ENCODE peak calls at places on chromosome 3, in eight cellular contexts. U, R, Z, J, E, Q, T and Y are unnamed samples.

GRCh38 chr3:149657458-149657795 is 398 bp downstream of the WWTR1 start:
- DNase-seq in U (peak), R (no peak), Z (peak), J (no peak), E (no peak), Q (no peak), T (no peak), Y (peak)

GRCh38 chr3:173502983-173503568 is 105.5 kb downstream of the NLGN1 start:
- DNase-seq in U (no peak), R (no peak), Z (no peak), J (peak), E (no peak), Q (no peak), T (peak), Y (no peak)

GRCh38 chr3:133915685-133916639 is 20.3 kb upstream of the RAB6B start:
- DNase-seq in U (no peak), R (no peak), Z (no peak), J (peak), E (no peak), Q (no peak), T (no peak), Y (peak)

GRCh38 chr3:189108032-189108431 is 63.7 kb upstream of the TPRG1 start:
- DNase-seq in U (no peak), R (no peak), Z (no peak), J (no peak), E (no peak), Q (no peak), T (no peak), Y (peak)

GRCh38 chr3:182486459-182486858 is 306.8 kb upstream of the ATP11B start:
- DNase-seq in U (no peak), R (no peak), Z (no peak), J (no peak), E (no peak), Q (no peak), T (no peak), Y (peak)

GRCh38 chr3:159824341-159824740 is 164.3 kb upstream of the IL12A start:
- DNase-seq in U (no peak), R (no peak), Z (peak), J (peak), E (no peak), Q (no peak), T (peak), Y (peak)

GRCh38 chr3:188720636-188721035 is 451.1 kb upstream of the TPRG1 start:
- DNase-seq in U (no peak), R (no peak), Z (no peak), J (no peak), E (no peak), Q (no peak), T (no peak), Y (no peak)

GRCh38 chr3:62602987-62603386 is 229.6 kb upstream of the FEZF2 start:
- DNase-seq in U (no peak), R (no peak), Z (no peak), J (no peak), E (no peak), Q (no peak), T (no peak), Y (no peak)

GRCh38 chr3:44682182-44682896 is 30.1 kb upstream of the ZNF502 start:
- DNase-seq in U (no peak), R (no peak), Z (no peak), J (peak), E (no peak), Q (no peak), T (no peak), Y (no peak)

GRCh38 chr3:152505926-152506325 is 237.2 kb downstream of the MBNL1 start:
- DNase-seq in U (no peak), R (no peak), Z (no peak), J (no peak), E (no peak), Q (no peak), T (no peak), Y (no peak)

GRCh38 chr3:175413926-175414325 is 554.8 kb downstream of the NAALADL2 start:
- DNase-seq in U (no peak), R (no peak), Z (no peak), J (no peak), E (no peak), Q (no peak), T (no peak), Y (no peak)

GRCh38 chr3:187291001-187291511 is 481 bp downstream of the MASP1 start:
- DNase-seq in U (no peak), R (no peak), Z (peak), J (no peak), E (no peak), Q (no peak), T (no peak), Y (peak)

GRCh38 chr3:136818851-136819783 is at the start of gene SLC35G2:
- DNase-seq in U (peak), R (peak), Z (peak), J (no peak), E (peak), Q (no peak), T (peak), Y (peak)

GRCh38 chr3:197795200-197795599 is 4.1 kb downstream of the LRCH3 start:
- DNase-seq in U (no peak), R (no peak), Z (no peak), J (no peak), E (no peak), Q (no peak), T (no peak), Y (no peak)

GRCh38 chr3:194117114-194117845 is 18.7 kb upstream of the HES1 start:
- DNase-seq in U (no peak), R (no peak), Z (no peak), J (no peak), E (no peak), Q (no peak), T (no peak), Y (peak)

GRCh38 chr3:131543714-131544113 is 40.9 kb upstream of the MRPL3 start:
- DNase-seq in U (no peak), R (peak), Z (peak), J (peak), E (no peak), Q (no peak), T (peak), Y (peak)

GRCh38 chr3:18090377-18090776 is 334.8 kb downstream of the SATB1 start:
- DNase-seq in U (no peak), R (no peak), Z (no peak), J (no peak), E (no peak), Q (no peak), T (no peak), Y (no peak)

GRCh38 chr3:31011383-31011782 is 116.9 kb upstream of the GADL1 start:
- DNase-seq in U (no peak), R (no peak), Z (no peak), J (no peak), E (no peak), Q (no peak), T (no peak), Y (no peak)

GRCh38 chr3:14216257-14217048 is 37.8 kb downstream of the LSM3 start:
- DNase-seq in U (peak), R (no peak), Z (peak), J (no peak), E (peak), Q (peak), T (peak), Y (no peak)

GRCh38 chr3:48564022-48564421 is 441 bp upstream of the UCN2 start:
- DNase-seq in U (peak), R (no peak), Z (peak), J (no peak), E (no peak), Q (no peak), T (no peak), Y (no peak)

GRCh38 chr3:157438371-157438735 is 1.7 kb downstream of the PTX3 start:
- DNase-seq in U (no peak), R (no peak), Z (peak), J (no peak), E (no peak), Q (no peak), T (no peak), Y (no peak)

GRCh38 chr3:77081240-77081661 is 41.4 kb downstream of the ROBO2 start:
- DNase-seq in U (no peak), R (no peak), Z (peak), J (peak), E (no peak), Q (no peak), T (peak), Y (peak)

GRCh38 chr3:175003590-175003989 is 144.5 kb downstream of the NAALADL2 start:
- DNase-seq in U (no peak), R (no peak), Z (no peak), J (no peak), E (no peak), Q (no peak), T (no peak), Y (no peak)

GRCh38 chr3:123068227-123069020 is 1.6 kb downstream of the PDIA5 start:
- DNase-seq in U (no peak), R (no peak), Z (peak), J (no peak), E (no peak), Q (no peak), T (no peak), Y (peak)

GRCh38 chr3:148911173-148911572 is 46.1 kb downstream of the CPA3 start:
- DNase-seq in U (no peak), R (no peak), Z (no peak), J (no peak), E (no peak), Q (no peak), T (no peak), Y (peak)

GRCh38 chr3:172550347-172550943 is 27.2 kb upstream of the TNFSF10 start:
- DNase-seq in U (no peak), R (no peak), Z (no peak), J (peak), E (no peak), Q (no peak), T (no peak), Y (peak)

GRCh38 chr3:48268381-48268935 is 27.6 kb downstream of the ZNF589 start:
- DNase-seq in U (no peak), R (no peak), Z (peak), J (no peak), E (no peak), Q (peak), T (no peak), Y (peak)

GRCh38 chr3:141486735-141487418 is at the start of gene RASA2:
- DNase-seq in U (peak), R (peak), Z (peak), J (no peak), E (peak), Q (peak), T (peak), Y (peak)

GRCh38 chr3:139265131-139266016 is 78.4 kb upstream of the MRPS22 start:
- DNase-seq in U (no peak), R (no peak), Z (no peak), J (no peak), E (no peak), Q (no peak), T (peak), Y (no peak)